ENCODE peak calls at places on chromosome X, in nine cellular contexts. U is ecto neural progenitor cell, Q is pancreas, A is occipital lobe, K is SHP77 treated with DMSO at 0.1 percent for 48 hours, S is B cell, B is T-cell, X is activated T-cell treated with anti-CD3 and anti-CD28 coated beads for 48 hours, M is amniotic epithelial cell. Z is an unnamed sample.

GRCh38 chrX:22081475-22082092 is 49.5 kb downstream of the PHEX start:
- DNase-seq in X (no peak), K (no peak), M (peak), A (no peak), S (peak), Q (peak), B (peak), U (peak), Z (peak)

GRCh38 chrX:20205927-20206708 is 60.6 kb downstream of the RPS6KA3 start:
- DNase-seq in X (no peak), K (no peak), M (no peak), A (no peak), U (no peak), Q (no peak), S (no peak), B (no peak), Z (no peak)

GRCh38 chrX:48086119-48086518 is 14.7 kb upstream of the ZNF630 start:
- DNase-seq in K (no peak), B (no peak), Q (no peak), M (peak), U (no peak), X (no peak), A (no peak), S (no peak), Z (no peak)

GRCh38 chrX:36898301-36898700 is 109.9 kb upstream of the FAM47C start:
- DNase-seq in B (no peak), U (no peak), M (peak), K (peak), A (no peak), Q (no peak), X (no peak), S (no peak), Z (peak)

GRCh38 chrX:2474280-2474962 is 26.4 kb downstream of the DHRSX start:
- DNase-seq in Q (no peak), B (no peak), X (no peak), K (no peak), M (no peak), U (peak), A (no peak), S (no peak), Z (no peak)

GRCh38 chrX:153920546-153920945 is 5.5 kb downstream of the ARHGAP4 start:
- DNase-seq in U (no peak), Q (no peak), K (no peak), B (no peak), S (no peak), X (no peak), M (no peak), A (no peak), Z (no peak)

GRCh38 chrX:119618439-119618838 is 12.2 kb upstream of the NKRF start:
- DNase-seq in U (no peak), A (no peak), K (no peak), S (peak), M (no peak), X (no peak), B (no peak), Q (no peak), Z (no peak)

GRCh38 chrX:15947648-15948317 is 93.2 kb upstream of the AP1S2 start:
- DNase-seq in S (no peak), B (no peak), M (peak), Q (no peak), X (no peak), A (no peak), K (no peak), U (peak), Z (peak)

GRCh38 chrX:150761819-150762216 is 68.6 kb downstream of the MTMR1 start:
- DNase-seq in X (no peak), U (no peak), M (no peak), K (no peak), Q (no peak), S (no peak), B (no peak), A (no peak), Z (no peak)

GRCh38 chrX:111288841-111289240 is 18.6 kb upstream of the CAPN6 start:
- DNase-seq in A (no peak), K (no peak), M (no peak), S (no peak), Q (no peak), U (no peak), X (no peak), B (no peak), Z (no peak)

GRCh38 chrX:34918091-34918736 is 24.4 kb upstream of the FAM47B start:
- DNase-seq in K (no peak), X (no peak), Q (no peak), B (no peak), M (peak), S (no peak), A (no peak), U (no peak), Z (no peak)

GRCh38 chrX:131854586-131854985 is 168.5 kb upstream of the STK26 start:
- DNase-seq in K (no peak), S (no peak), U (no peak), A (no peak), X (no peak), Q (no peak), B (no peak), M (peak), Z (no peak)

GRCh38 chrX:123159403-123159802 is 24.7 kb upstream of the GRIA3 start:
- DNase-seq in B (no peak), Q (no peak), A (no peak), S (no peak), X (no peak), U (no peak), M (no peak), K (no peak), Z (no peak)

GRCh38 chrX:81120936-81121351 is 80.8 kb downstream of the HMGN5 start:
- DNase-seq in B (peak), M (peak), U (peak), X (no peak), A (peak), Q (peak), S (peak), K (peak), Z (peak)

GRCh38 chrX:82081027-82081426 is 879.1 kb downstream of the SH3BGRL start:
- DNase-seq in M (no peak), U (no peak), B (no peak), S (no peak), Q (no peak), A (no peak), X (no peak), K (no peak), Z (peak)

GRCh38 chrX:107290019-107290418 is 83.6 kb downstream of the DNAAF6 start:
- DNase-seq in B (no peak), K (no peak), Q (no peak), M (no peak), U (no peak), X (no peak), S (no peak), A (no peak), Z (no peak)

GRCh38 chrX:72111011-72111708 is 20.6 kb downstream of the RTL5 start:
- DNase-seq in U (no peak), A (no peak), B (no peak), S (no peak), Q (no peak), M (no peak), K (no peak), X (no peak), Z (no peak)

GRCh38 chrX:18286322-18286831 is 65.7 kb upstream of the BEND2 start:
- DNase-seq in A (no peak), Q (no peak), U (no peak), K (no peak), B (no peak), X (no peak), S (no peak), M (peak), Z (no peak)

GRCh38 chrX:38754102-38754790 is 47.0 kb upstream of the MID1IP1 start:
- DNase-seq in B (peak), A (no peak), S (no peak), K (peak), Q (no peak), X (no peak), U (no peak), M (peak), Z (peak)

GRCh38 chrX:33968611-33969010 is 163.5 kb downstream of the FAM47A start:
- DNase-seq in U (no peak), M (no peak), X (no peak), K (no peak), A (no peak), Q (no peak), B (no peak), S (no peak), Z (no peak)

GRCh38 chrX:31705816-31706215 is 634.0 kb upstream of the FTHL17 start:
- DNase-seq in B (no peak), M (no peak), X (no peak), U (no peak), A (no peak), K (no peak), S (no peak), Q (no peak), Z (no peak)

GRCh38 chrX:20571611-20572010 is 304.9 kb upstream of the RPS6KA3 start:
- DNase-seq in U (no peak), Q (no peak), B (no peak), K (no peak), A (no peak), X (no peak), M (peak), S (no peak), Z (no peak)

GRCh38 chrX:152850465-152850864 is 19.6 kb downstream of the NSDHL start:
- DNase-seq in M (no peak), A (no peak), U (no peak), K (no peak), Q (no peak), X (no peak), S (no peak), B (no peak), Z (no peak)

GRCh38 chrX:47283015-47283771 is 50.4 kb downstream of the USP11 start:
- DNase-seq in S (no peak), M (peak), B (no peak), Q (no peak), X (no peak), K (no peak), U (no peak), A (peak), Z (no peak)

GRCh38 chrX:17968367-17968766 is 107.3 kb upstream of the RAI2 start:
- DNase-seq in M (no peak), U (no peak), S (no peak), A (no peak), X (no peak), B (no peak), Q (no peak), K (peak), Z (no peak)